ENCODE peak calls at places on chromosome 21, in four cellular contexts. One of them, this sample, is unnamed.

GRCh38 chr21:21114456-21114855 is 116.2 kb downstream of the NCAM2 start:
- DNase-seq in astrocyte: no peak
- DNase-seq in lung: no peak
- DNase-seq in neural progenitor cell: no peak
- DNase-seq in this sample: no peak

GRCh38 chr21:29477941-29478340 is 179.2 kb downstream of the BACH1 start:
- DNase-seq in astrocyte: peak; percentile 85
- DNase-seq in lung: no peak
- DNase-seq in neural progenitor cell: no peak
- DNase-seq in this sample: no peak

GRCh38 chr21:15943009-15943666 is 213.4 kb downstream of the USP25 start:
- DNase-seq in lung: no peak
- DNase-seq in astrocyte: peak; percentile 46
- DNase-seq in neural progenitor cell: no peak
- DNase-seq in this sample: no peak

GRCh38 chr21:16194851-16195251 is 465.1 kb downstream of the USP25 start:
- DNase-seq in lung: no peak
- DNase-seq in astrocyte: peak; percentile 45
- DNase-seq in neural progenitor cell: peak; percentile 3
- DNase-seq in this sample: no peak

GRCh38 chr21:18023099-18023498 is 203.9 kb upstream of the C21orf91 start:
- DNase-seq in neural progenitor cell: peak; percentile 47
- DNase-seq in lung: no peak
- DNase-seq in astrocyte: no peak
- DNase-seq in this sample: no peak

GRCh38 chr21:21019681-21020080 is 21.5 kb downstream of the NCAM2 start:
- DNase-seq in astrocyte: peak; percentile 39
- DNase-seq in lung: no peak
- DNase-seq in neural progenitor cell: no peak
- DNase-seq in this sample: no peak

GRCh38 chr21:17903029-17903806 is 84.1 kb upstream of the C21orf91 start:
- DNase-seq in lung: no peak
- DNase-seq in neural progenitor cell: no peak
- DNase-seq in astrocyte: peak; percentile 12
- DNase-seq in this sample: peak; percentile 56

GRCh38 chr21:18041012-18041411 is 203.6 kb upstream of the CHODL start:
- DNase-seq in neural progenitor cell: peak; percentile 73
- DNase-seq in astrocyte: no peak
- DNase-seq in lung: no peak
- DNase-seq in this sample: no peak

GRCh38 chr21:27713159-27714109 is 746.5 kb upstream of the ADAMTS5 start:
- DNase-seq in astrocyte: no peak
- DNase-seq in neural progenitor cell: no peak
- DNase-seq in lung: no peak
- DNase-seq in this sample: no peak

GRCh38 chr21:34642211-34643075 is 26.4 kb upstream of the CLIC6 start:
- DNase-seq in astrocyte: peak; percentile 73
- DNase-seq in neural progenitor cell: no peak
- DNase-seq in lung: no peak
- DNase-seq in this sample: no peak

GRCh38 chr21:27647401-27647800 is 680.5 kb upstream of the ADAMTS5 start:
- DNase-seq in lung: no peak
- DNase-seq in astrocyte: no peak
- DNase-seq in neural progenitor cell: no peak
- DNase-seq in this sample: no peak

GRCh38 chr21:19123525-19123924 is 719.9 kb upstream of the TMPRSS15 start:
- DNase-seq in neural progenitor cell: no peak
- DNase-seq in astrocyte: no peak
- DNase-seq in lung: no peak
- DNase-seq in this sample: no peak

GRCh38 chr21:27397578-27397977 is 430.7 kb upstream of the ADAMTS5 start:
- DNase-seq in neural progenitor cell: no peak
- DNase-seq in lung: no peak
- DNase-seq in astrocyte: no peak
- DNase-seq in this sample: no peak

GRCh38 chr21:27759091-27759659 is 792.3 kb upstream of the ADAMTS5 start:
- DNase-seq in lung: peak; percentile 33
- DNase-seq in astrocyte: no peak
- DNase-seq in neural progenitor cell: peak; percentile 57
- DNase-seq in this sample: no peak

GRCh38 chr21:21199342-21200102 is 201.3 kb downstream of the NCAM2 start:
- DNase-seq in astrocyte: no peak
- DNase-seq in lung: no peak
- DNase-seq in neural progenitor cell: no peak
- DNase-seq in this sample: no peak

GRCh38 chr21:38505654-38506523 is 7.6 kb upstream of the ERG start:
- DNase-seq in neural progenitor cell: peak; percentile 81
- DNase-seq in lung: no peak
- DNase-seq in astrocyte: peak; percentile 62
- DNase-seq in this sample: no peak

GRCh38 chr21:14987370-14988170 is 77.2 kb downstream of the NRIP1 start:
- DNase-seq in neural progenitor cell: no peak
- DNase-seq in astrocyte: no peak
- DNase-seq in lung: no peak
- DNase-seq in this sample: no peak

GRCh38 chr21:31577280-31577679 is 82.2 kb upstream of the SOD1 start:
- DNase-seq in neural progenitor cell: no peak
- DNase-seq in astrocyte: no peak
- DNase-seq in lung: no peak
- DNase-seq in this sample: no peak

GRCh38 chr21:34885636-34886553 is 163.2 kb downstream of the RUNX1 start:
- DNase-seq in lung: no peak
- DNase-seq in astrocyte: no peak
- DNase-seq in neural progenitor cell: peak; percentile 57
- DNase-seq in this sample: peak; percentile 39

GRCh38 chr21:35227774-35228173 is 178.7 kb upstream of the RUNX1 start:
- DNase-seq in astrocyte: no peak
- DNase-seq in lung: no peak
- DNase-seq in neural progenitor cell: no peak
- DNase-seq in this sample: no peak

GRCh38 chr21:30072496-30072895 is 94.1 kb downstream of the CLDN17 start:
- DNase-seq in lung: no peak
- DNase-seq in neural progenitor cell: peak; percentile 64
- DNase-seq in astrocyte: no peak
- DNase-seq in this sample: no peak

GRCh38 chr21:28419811-28420210 is 572.9 kb downstream of the LTN1 start:
- DNase-seq in lung: no peak
- DNase-seq in astrocyte: no peak
- DNase-seq in neural progenitor cell: no peak
- DNase-seq in this sample: no peak

GRCh38 chr21:29078884-29079765 is 5.7 kb upstream of the CCT8 start:
- DNase-seq in lung: peak; percentile 37
- DNase-seq in neural progenitor cell: no peak
- DNase-seq in astrocyte: peak; percentile 14
- DNase-seq in this sample: peak; percentile 46

GRCh38 chr21:38380391-38381137 is 117.7 kb downstream of the ERG start:
- DNase-seq in astrocyte: peak; percentile 17
- DNase-seq in neural progenitor cell: no peak
- DNase-seq in lung: no peak
- DNase-seq in this sample: no peak

GRCh38 chr21:28132713-28133112 is 860.0 kb downstream of the LTN1 start:
- DNase-seq in neural progenitor cell: no peak
- DNase-seq in lung: no peak
- DNase-seq in astrocyte: peak; percentile 11
- DNase-seq in this sample: no peak

GRCh38 chr21:14308234-14308633 is 74.7 kb downstream of the HSPA13 start:
- DNase-seq in neural progenitor cell: no peak
- DNase-seq in astrocyte: no peak
- DNase-seq in lung: no peak
- DNase-seq in this sample: no peak

GRCh38 chr21:27045281-27045985 is 78.5 kb upstream of the ADAMTS5 start:
- DNase-seq in lung: no peak
- DNase-seq in neural progenitor cell: no peak
- DNase-seq in astrocyte: no peak
- DNase-seq in this sample: no peak

GRCh38 chr21:36684957-36685714 is 13.8 kb upstream of the SIM2 start:
- DNase-seq in neural progenitor cell: no peak
- DNase-seq in lung: no peak
- DNase-seq in astrocyte: no peak
- DNase-seq in this sample: no peak
- H3K27me3 ChIP-seq in neural progenitor cell: peaks cover 86% of the 10 kb centered on the region
- H3K27me3 ChIP-seq in lung: peaks cover 17% of the 10 kb centered on the region
- H3K27me3 ChIP-seq in astrocyte: peaks cover 59% of the 10 kb centered on the region
- H3K27me3 ChIP-seq in this sample: peaks cover 26% of the 10 kb centered on the region

DNA sequence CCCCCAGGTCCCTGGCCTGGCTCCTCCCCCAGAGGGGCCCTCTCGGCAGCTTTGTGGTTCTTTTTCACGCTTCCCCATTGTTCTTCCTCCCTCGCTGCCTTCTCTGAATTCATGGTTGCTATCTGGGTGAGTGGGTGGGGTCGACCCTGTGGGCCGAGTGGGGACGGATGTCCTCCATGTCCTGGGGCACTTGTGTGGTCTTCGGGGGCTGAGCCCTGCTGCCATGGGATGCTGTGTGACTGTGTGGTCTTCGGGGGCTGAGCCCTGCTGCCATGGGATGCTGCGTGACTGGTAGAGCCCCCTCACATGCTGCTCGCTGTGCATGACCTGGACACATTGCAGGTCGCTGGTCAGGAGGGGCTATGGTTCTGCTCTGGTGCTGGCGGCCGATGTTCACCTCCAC is 21.6 kb upstream of the DIP2A start:
- DNase-seq in lung: no peak
- DNase-seq in neural progenitor cell: no peak
- DNase-seq in astrocyte: no peak
- DNase-seq in this sample: no peak
- H3K36me3 ChIP-seq in lung: peaks cover 46% of the 10 kb centered on the region
- H3K36me3 ChIP-seq in neural progenitor cell: no peaks in the 10 kb centered on the region
- H3K36me3 ChIP-seq in astrocyte: peaks cover 22% of the 10 kb centered on the region
- H3K36me3 ChIP-seq in this sample: peaks cover 50% of the 10 kb centered on the region

GRCh38 chr21:39802226-39802625 is 57.2 kb downstream of the IGSF5 start:
- DNase-seq in astrocyte: no peak
- DNase-seq in neural progenitor cell: no peak
- DNase-seq in lung: no peak
- DNase-seq in this sample: no peak
- H3K27ac ChIP-seq in astrocyte: no peak overlapping the region
- H3K27ac ChIP-seq in neural progenitor cell: no peak overlapping the region
- H3K27ac ChIP-seq in lung: no peak overlapping the region
- H3K27ac ChIP-seq in this sample: no peak overlapping the region

GRCh38 chr21:25764065-25764464 is 29.3 kb downstream of the GABPA start:
- DNase-seq in lung: no peak
- DNase-seq in neural progenitor cell: no peak
- DNase-seq in astrocyte: no peak
- DNase-seq in this sample: no peak

GRCh38 chr21:25760061-25760460 is 25.3 kb downstream of the GABPA start:
- DNase-seq in neural progenitor cell: no peak
- DNase-seq in lung: no peak
- DNase-seq in astrocyte: no peak
- DNase-seq in this sample: no peak

GRCh38 chr21:25756190-25756932 is 21.6 kb downstream of the GABPA start:
- DNase-seq in lung: no peak
- DNase-seq in astrocyte: no peak
- DNase-seq in neural progenitor cell: no peak
- DNase-seq in this sample: no peak

GRCh38 chr21:25759573-25759972 is 24.8 kb downstream of the GABPA start:
- DNase-seq in lung: no peak
- DNase-seq in astrocyte: no peak
- DNase-seq in neural progenitor cell: no peak
- DNase-seq in this sample: no peak
- H3K27me3 ChIP-seq in lung: no peaks in the 10 kb centered on the region
- H3K27me3 ChIP-seq in astrocyte: no peaks in the 10 kb centered on the region
- H3K27me3 ChIP-seq in neural progenitor cell: no peaks in the 10 kb centered on the region
- H3K27me3 ChIP-seq in this sample: no peaks in the 10 kb centered on the region

GRCh38 chr21:32602099-32602498 is 10.1 kb downstream of the CFAP298 start:
- DNase-seq in lung: no peak
- DNase-seq in neural progenitor cell: no peak
- DNase-seq in astrocyte: no peak
- DNase-seq in this sample: no peak
- H3K36me3 ChIP-seq in lung: peaks cover 46% of the 10 kb centered on the region
- H3K36me3 ChIP-seq in neural progenitor cell: no peaks in the 10 kb centered on the region
- H3K36me3 ChIP-seq in astrocyte: peaks cover 15% of the 10 kb centered on the region
- H3K36me3 ChIP-seq in this sample: peaks cover 66% of the 10 kb centered on the region

GRCh38 chr21:44353200-44353970 is at the start of gene TRPM2:
- DNase-seq in lung: peak; percentile 68
- DNase-seq in astrocyte: no peak
- DNase-seq in neural progenitor cell: no peak
- DNase-seq in this sample: no peak
- H3K27ac ChIP-seq in lung: peak within 1 kb of the TSS; percentile 80
- H3K27ac ChIP-seq in astrocyte: no peak within 1 kb of the TSS
- H3K27ac ChIP-seq in neural progenitor cell: no peak within 1 kb of the TSS
- H3K27ac ChIP-seq in this sample: no peak within 1 kb of the TSS

GRCh38 chr21:41769933-41770332 is 3.1 kb upstream of the RIPK4 start:
- DNase-seq in lung: no peak
- DNase-seq in neural progenitor cell: no peak
- DNase-seq in astrocyte: no peak
- DNase-seq in this sample: no peak

GRCh38 chr21:41770901-41771624 is 4.2 kb upstream of the RIPK4 start:
- DNase-seq in neural progenitor cell: peak; percentile 68
- DNase-seq in astrocyte: no peak
- DNase-seq in lung: no peak
- DNase-seq in this sample: no peak

GRCh38 chr21:41769106-41769505 is 2.3 kb upstream of the RIPK4 start:
- DNase-seq in lung: no peak
- DNase-seq in neural progenitor cell: no peak
- DNase-seq in astrocyte: no peak
- DNase-seq in this sample: no peak

GRCh38 chr21:41768371-41769042 is 1.7 kb upstream of the RIPK4 start:
- DNase-seq in neural progenitor cell: peak; percentile 67
- DNase-seq in lung: no peak
- DNase-seq in astrocyte: peak; percentile 81
- DNase-seq in this sample: no peak

DNA sequence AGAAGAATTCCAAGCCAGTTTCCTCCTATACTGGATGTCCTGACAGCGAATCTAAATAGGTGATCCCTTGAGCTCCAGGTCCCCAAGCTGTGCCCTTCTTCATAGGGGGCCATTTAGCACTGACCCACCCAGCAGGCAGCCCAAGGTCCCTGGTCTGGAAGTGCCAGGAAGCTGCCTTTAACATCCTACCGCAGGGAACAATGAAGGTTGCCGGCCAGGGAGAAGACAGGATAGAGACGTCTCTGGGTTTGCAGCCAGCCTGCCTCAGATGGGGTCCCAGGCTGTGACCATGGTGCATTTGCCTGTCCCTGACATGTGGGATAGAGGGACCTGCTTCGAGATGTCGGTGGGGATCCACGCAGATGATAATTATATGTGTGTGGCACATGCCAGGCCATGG is 2.7 kb upstream of the RIPK4 start:
- DNase-seq in lung: no peak
- DNase-seq in astrocyte: no peak
- DNase-seq in neural progenitor cell: no peak
- DNase-seq in this sample: no peak
- H3K27me3 ChIP-seq in lung: no peaks in the 10 kb centered on the region
- H3K27me3 ChIP-seq in astrocyte: peaks cover 48% of the 10 kb centered on the region
- H3K27me3 ChIP-seq in neural progenitor cell: peaks cover 82% of the 10 kb centered on the region
- H3K27me3 ChIP-seq in this sample: peaks cover 23% of the 10 kb centered on the region

GRCh38 chr21:33550772-33551660 is 8.2 kb downstream of the SON start:
- DNase-seq in neural progenitor cell: no peak
- DNase-seq in astrocyte: no peak
- DNase-seq in lung: no peak
- DNase-seq in this sample: no peak
- H3K36me3 ChIP-seq in neural progenitor cell: peaks cover 30% of the 10 kb centered on the region
- H3K36me3 ChIP-seq in astrocyte: peaks cover 72% of the 10 kb centered on the region
- H3K36me3 ChIP-seq in lung: peaks cover 44% of the 10 kb centered on the region
- H3K36me3 ChIP-seq in this sample: peaks cover 86% of the 10 kb centered on the region